ENCODE peak calls at places on chromosome 14, in seven cellular contexts. W, T, K, H, I, O and N are unnamed samples.

GRCh38 chr14:50344116-50344775 is 32.1 kb downstream of the DMAC2L start:
- DNase-seq in O (peak), W (no peak), H (no peak), T (no peak), I (no peak), K (no peak), N (no peak)

GRCh38 chr14:24982472-24983155 is 67.3 kb downstream of the STXBP6 start:
- DNase-seq in T (peak), I (no peak), O (no peak), K (no peak), W (no peak), H (peak), N (no peak)

GRCh38 chr14:68640293-68640574 is 152.6 kb downstream of the ZFP36L1 start:
- DNase-seq in K (no peak), T (no peak), O (no peak), I (no peak), W (no peak), H (no peak), N (no peak)

GRCh38 chr14:57495409-57495808 is 1.8 kb upstream of the CCDC198 start:
- DNase-seq in T (no peak), K (no peak), H (no peak), O (no peak), I (no peak), W (no peak), N (no peak)

GRCh38 chr14:22471545-22472121 is 117.4 kb downstream of the DAD1 start:
- DNase-seq in K (no peak), I (no peak), H (no peak), W (no peak), T (no peak), O (no peak), N (no peak)

GRCh38 chr14:101223147-101223546 is 319.6 kb upstream of the RTL1 start:
- DNase-seq in K (no peak), H (no peak), I (no peak), W (no peak), T (no peak), O (no peak), N (no peak)

GRCh38 chr14:47929334-47929733 is 253.9 kb upstream of the MDGA2 start:
- DNase-seq in I (no peak), O (no peak), K (no peak), W (no peak), H (no peak), T (no peak), N (no peak)

GRCh38 chr14:67395876-67396189 is 16.1 kb downstream of the PLEK2 start:
- DNase-seq in O (no peak), H (no peak), W (no peak), I (no peak), T (peak), K (no peak), N (no peak)

GRCh38 chr14:105420976-105421674 is 1.5 kb downstream of the MTA1 start:
- DNase-seq in H (no peak), O (no peak), T (no peak), K (no peak), W (no peak), I (no peak), N (no peak)

GRCh38 chr14:49052516-49052915 is 533.7 kb downstream of the RPS29 start:
- DNase-seq in W (no peak), I (no peak), K (no peak), T (peak), O (no peak), H (no peak), N (no peak)